ENCODE peak calls at places on chromosomes 16 and 17, in five cellular contexts. I is NCI-H2081, E is neuronal stem cell, G is activated gamma-delta T cell treated with Interleukin-2 at 50 U/mL for 16 hours, C is iris pigment epithelial cell. F is an unnamed sample.
A peak's percentile ranks its signal among the peaks of the same experiment; 100 is the strongest.

GRCh38 chr16:11717811-11718210 is 24.8 kb downstream of the TXNDC11 start:
- DNase-seq in I (no peak), E (no peak), G (no peak), C (no peak), F (no peak)

GRCh38 chr17:77735341-77736206 is 222.9 kb upstream of the TNRC6C start:
- DNase-seq in I (peak; percentile 88), E (no peak), G (no peak), C (no peak), F (peak; percentile 44)

GRCh38 chr17:79619196-79619595 is 8.3 kb upstream of the RBFOX3 start:
- DNase-seq in I (no peak), E (no peak), G (no peak), C (no peak), F (no peak)

GRCh38 chr16:1444730-1445517 is 568 bp upstream of the CCDC154 start:
- DNase-seq in I (no peak), E (no peak), G (no peak), C (no peak), F (no peak)

GRCh38 chr17:47257651-47258339 is 4.2 kb downstream of the ITGB3 start:
- DNase-seq in I (no peak), E (no peak), G (no peak), C (peak; percentile 84), F (no peak)

GRCh38 chr17:61279476-61280145 is 120.0 kb upstream of the TBX2 start:
- DNase-seq in I (no peak), E (no peak), G (no peak), C (no peak), F (no peak)

GRCh38 chr16:84421081-84421937 is 53.0 kb downstream of the ATP2C2 start:
- DNase-seq in I (no peak), E (no peak), G (no peak), C (no peak), F (no peak)

GRCh38 chr17:33725675-33726271 is 432.7 kb upstream of the ASIC2 start:
- DNase-seq in I (peak; percentile 11), E (peak; percentile 57), G (peak; percentile 4), C (peak; percentile 1), F (peak; percentile 74)

GRCh38 chr17:67156269-67157199 is 88.5 kb downstream of the HELZ start:
- DNase-seq in I (no peak), E (no peak), G (no peak), C (peak; percentile 74), F (no peak)

GRCh38 chr16:27464663-27465482 is 62.9 kb downstream of the IL21R start:
- DNase-seq in I (no peak), E (no peak), G (peak; percentile 38), C (no peak), F (no peak)

GRCh38 chr16:26599786-26600107 is 467.0 kb upstream of the C16orf82 start:
- DNase-seq in I (no peak), E (no peak), G (no peak), C (no peak), F (no peak)

F was measured in neural progenitor cell.